ENCODE peak calls at places on chromosomes 3 and 15, in four cellular contexts. One of them, this sample, is unnamed.
A peak's percentile ranks its signal among the peaks of the same experiment; 100 is the strongest.

GRCh38 chr15:33322091-33322490 is 11.3 kb downstream of the RYR3 start:
- DNase-seq in endothelial cell of umbilical vein: no peak
- DNase-seq in fibroblast of lung: no peak
- DNase-seq in pancreas: no peak
- DNase-seq in this sample: no peak

GRCh38 chr3:188683032-188683491 is 488.7 kb upstream of the TPRG1 start:
- DNase-seq in endothelial cell of umbilical vein: no peak
- DNase-seq in fibroblast of lung: peak; percentile 100
- DNase-seq in pancreas: no peak
- DNase-seq in this sample: peak; percentile 66

GRCh38 chr15:97425596-97425995 is 534.9 kb upstream of the ARRDC4 start:
- DNase-seq in endothelial cell of umbilical vein: no peak
- DNase-seq in fibroblast of lung: no peak
- DNase-seq in pancreas: no peak
- DNase-seq in this sample: no peak

GRCh38 chr3:42503251-42503924 is 945 bp downstream of the VIPR1 start:
- DNase-seq in endothelial cell of umbilical vein: no peak
- DNase-seq in fibroblast of lung: no peak
- DNase-seq in pancreas: no peak
- DNase-seq in this sample: no peak

GRCh38 chr3:66363133-66363532 is 137.7 kb downstream of the LRIG1 start:
- DNase-seq in endothelial cell of umbilical vein: no peak
- DNase-seq in fibroblast of lung: peak; percentile 17
- DNase-seq in pancreas: no peak
- DNase-seq in this sample: no peak

GRCh38 chr15:96321422-96322391 is 8.8 kb upstream of the NR2F2 start:
- DNase-seq in endothelial cell of umbilical vein: peak; percentile 67
- DNase-seq in fibroblast of lung: peak; percentile 58
- DNase-seq in pancreas: no peak
- DNase-seq in this sample: peak; percentile 29

GRCh38 chr3:72338942-72339749 is 509.1 kb downstream of the SHQ1 start:
- DNase-seq in endothelial cell of umbilical vein: peak; percentile 80
- DNase-seq in fibroblast of lung: peak; percentile 98
- DNase-seq in pancreas: peak; percentile 50
- DNase-seq in this sample: peak; percentile 79

GRCh38 chr3:116056280-116056679 is 389.0 kb downstream of the LSAMP start:
- DNase-seq in endothelial cell of umbilical vein: no peak
- DNase-seq in fibroblast of lung: no peak
- DNase-seq in pancreas: no peak
- DNase-seq in this sample: no peak

GRCh38 chr3:10928961-10929471 is 63.5 kb upstream of the SLC6A1 start:
- DNase-seq in endothelial cell of umbilical vein: no peak
- DNase-seq in fibroblast of lung: no peak
- DNase-seq in pancreas: no peak
- DNase-seq in this sample: no peak

DNA sequence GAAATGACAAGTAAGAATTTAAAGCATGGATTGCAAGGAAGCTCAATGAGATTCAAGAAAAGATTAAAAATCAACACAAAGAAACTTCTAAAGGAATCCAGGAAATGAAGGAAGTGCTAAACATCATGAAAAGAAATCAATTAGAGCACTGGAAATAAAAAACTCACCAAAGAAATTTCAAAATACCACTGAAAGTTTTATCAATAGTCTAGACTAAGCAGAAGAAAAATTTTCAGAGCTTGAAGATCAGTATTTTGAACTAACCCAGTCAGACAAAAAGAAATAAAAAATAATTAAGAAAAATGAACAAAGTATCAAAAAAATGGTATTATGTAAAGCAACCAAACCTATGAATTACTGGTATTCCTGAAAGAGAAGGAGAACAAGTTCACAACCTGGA is 60.6 kb downstream of the FAM227B start:
- DNase-seq in endothelial cell of umbilical vein: no peak
- DNase-seq in fibroblast of lung: no peak
- DNase-seq in pancreas: no peak
- DNase-seq in this sample: no peak
- H3K9me3 ChIP-seq in endothelial cell of umbilical vein: no peaks in the 10 kb centered on the region
- H3K9me3 ChIP-seq in fibroblast of lung: no peaks in the 10 kb centered on the region
- H3K9me3 ChIP-seq in pancreas: no peaks in the 10 kb centered on the region
- H3K9me3 ChIP-seq in this sample: peaks cover 33% of the 10 kb centered on the region

GRCh38 chr15:89226359-89227221 is 5.2 kb upstream of the RLBP1 start:
- DNase-seq in endothelial cell of umbilical vein: no peak
- DNase-seq in fibroblast of lung: no peak
- DNase-seq in pancreas: peak; percentile 55
- DNase-seq in this sample: no peak

GRCh38 chr15:89225588-89225987 is 4.2 kb upstream of the RLBP1 start:
- DNase-seq in endothelial cell of umbilical vein: no peak
- DNase-seq in fibroblast of lung: no peak
- DNase-seq in pancreas: no peak
- DNase-seq in this sample: no peak

GRCh38 chr15:89231832-89232231 is 10.5 kb upstream of the RLBP1 start:
- DNase-seq in endothelial cell of umbilical vein: no peak
- DNase-seq in fibroblast of lung: no peak
- DNase-seq in pancreas: no peak
- DNase-seq in this sample: no peak

GRCh38 chr15:89227425-89227824 is 6.0 kb upstream of the RLBP1 start:
- DNase-seq in endothelial cell of umbilical vein: no peak
- DNase-seq in fibroblast of lung: no peak
- DNase-seq in pancreas: no peak
- DNase-seq in this sample: no peak

DNA sequence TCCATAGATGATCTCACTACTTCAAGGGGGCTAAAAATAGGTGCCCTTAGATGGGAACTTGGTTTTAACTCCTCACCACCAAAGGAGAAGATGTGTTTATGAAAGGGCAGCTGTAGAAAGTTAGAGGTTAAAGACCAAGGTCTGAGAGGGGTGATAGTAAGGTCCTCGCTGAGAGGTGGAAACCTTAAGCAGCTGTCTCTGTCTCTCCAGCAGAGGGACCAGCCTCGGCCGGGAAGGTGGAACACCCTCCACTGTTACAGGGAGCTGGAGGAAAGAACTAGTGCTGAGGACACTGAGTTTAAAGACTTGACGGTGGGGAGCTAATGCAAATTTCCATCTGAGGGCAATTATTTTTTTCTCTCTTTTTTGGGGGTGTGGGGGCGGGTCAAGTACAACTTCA is 8.9 kb upstream of the RLBP1 start:
- DNase-seq in endothelial cell of umbilical vein: no peak
- DNase-seq in fibroblast of lung: no peak
- DNase-seq in pancreas: no peak
- DNase-seq in this sample: no peak
- TF ChIP-seq CTCF in endothelial cell of umbilical vein: no peak
- TF ChIP-seq CTCF in fibroblast of lung: no peak
- TF ChIP-seq CTCF in pancreas: no peak
- TF ChIP-seq CTCF in this sample: no peak

DNA sequence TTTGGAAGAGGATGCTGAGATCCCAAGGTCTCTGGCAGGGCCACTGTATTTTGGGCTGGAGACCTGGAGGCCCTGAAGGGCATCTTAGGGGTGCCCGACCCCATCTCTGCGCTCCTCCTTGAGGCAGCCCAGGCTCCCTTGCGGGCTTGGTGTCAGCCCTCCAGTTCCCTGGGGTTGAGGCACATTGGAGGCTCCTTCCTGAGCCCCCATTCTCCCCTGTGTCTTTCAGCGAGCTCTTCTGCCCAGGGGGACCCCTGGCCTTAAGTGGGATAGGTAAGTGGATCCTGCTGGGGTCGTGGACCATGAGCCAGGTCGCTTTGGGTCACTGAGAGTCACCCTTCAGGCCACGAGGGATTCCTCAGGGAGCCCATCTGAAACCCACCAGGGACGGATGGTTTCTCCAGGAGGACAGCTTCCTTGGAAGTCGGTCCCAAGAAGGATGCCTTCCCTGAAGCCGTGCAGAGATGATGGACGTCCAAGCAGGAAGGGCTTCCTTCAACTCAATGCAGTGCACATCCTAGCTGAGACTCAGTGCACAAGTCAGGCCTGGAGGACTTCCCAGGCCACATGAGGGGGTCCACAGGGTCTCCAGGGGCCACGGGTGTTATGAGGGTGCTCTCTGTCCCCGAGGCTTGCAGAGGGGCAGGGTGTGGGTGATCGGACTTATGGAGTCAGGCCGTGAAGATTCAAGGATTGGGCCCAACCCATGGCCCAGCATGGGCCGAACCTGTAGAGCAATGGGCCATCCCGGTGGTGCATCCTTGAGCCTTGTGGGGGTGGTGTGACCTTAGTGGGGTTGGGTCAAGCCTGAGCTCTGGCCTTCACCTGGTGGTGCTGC is 224.3 kb downstream of the SNRPN start:
- DNase-seq in endothelial cell of umbilical vein: no peak
- DNase-seq in fibroblast of lung: no peak
- DNase-seq in pancreas: peak; percentile 9
- DNase-seq in this sample: peak; percentile 39
- H3K9me3 ChIP-seq in endothelial cell of umbilical vein: peaks cover 12% of the 10 kb centered on the region
- H3K9me3 ChIP-seq in fibroblast of lung: no peaks in the 10 kb centered on the region
- H3K9me3 ChIP-seq in pancreas: no peaks in the 10 kb centered on the region
- H3K9me3 ChIP-seq in this sample: peaks cover 11% of the 10 kb centered on the region

GRCh38 chr3:46848271-46849097 is 14.8 kb downstream of the MYL3 start:
- DNase-seq in endothelial cell of umbilical vein: peak; percentile 90
- DNase-seq in fibroblast of lung: peak; percentile 78
- DNase-seq in pancreas: no peak
- DNase-seq in this sample: peak; percentile 63
- TF ChIP-seq CTCF in endothelial cell of umbilical vein: peak; percentile 83
- TF ChIP-seq CTCF in fibroblast of lung: peak; percentile 43
- TF ChIP-seq CTCF in pancreas: no peak
- TF ChIP-seq CTCF in this sample: peak; percentile 38

DNA sequence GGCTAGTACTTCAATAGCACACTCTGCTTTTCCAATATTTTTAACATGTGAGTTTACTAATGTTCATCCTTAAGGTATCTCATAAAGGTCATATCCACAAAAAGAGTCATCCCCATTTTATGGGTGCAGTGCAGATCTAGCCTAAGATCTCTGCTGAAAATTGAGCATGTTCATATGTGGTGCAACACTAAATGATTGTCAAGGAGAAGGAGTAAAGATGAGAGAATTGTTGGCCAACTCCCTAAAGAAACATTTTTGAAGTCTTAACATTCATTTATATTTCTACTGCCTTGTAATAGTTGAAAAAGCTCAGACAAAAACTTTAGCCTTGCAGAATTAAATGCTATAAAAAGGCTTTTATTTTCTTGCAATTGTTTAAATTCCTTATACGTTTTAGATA is 1159.6 kb downstream of the TBL1XR1 start:
- DNase-seq in endothelial cell of umbilical vein: no peak
- DNase-seq in fibroblast of lung: peak; percentile 6
- DNase-seq in pancreas: no peak
- DNase-seq in this sample: no peak
- H3K9me3 ChIP-seq in endothelial cell of umbilical vein: no peaks in the 10 kb centered on the region
- H3K9me3 ChIP-seq in fibroblast of lung: no peaks in the 10 kb centered on the region
- H3K9me3 ChIP-seq in pancreas: no peaks in the 10 kb centered on the region
- H3K9me3 ChIP-seq in this sample: no peaks in the 10 kb centered on the region

GRCh38 chr3:46693897-46694235 is 387 bp upstream of the ALS2CL start:
- DNase-seq in endothelial cell of umbilical vein: peak; percentile 16
- DNase-seq in fibroblast of lung: peak; percentile 11
- DNase-seq in pancreas: no peak
- DNase-seq in this sample: no peak

GRCh38 chr3:46693038-46693896 is at the start of gene ALS2CL:
- DNase-seq in endothelial cell of umbilical vein: peak; percentile 51
- DNase-seq in fibroblast of lung: peak; percentile 6
- DNase-seq in pancreas: peak; percentile 81
- DNase-seq in this sample: peak; percentile 65

GRCh38 chr3:46694520-46694919 is 1.0 kb upstream of the ALS2CL start:
- DNase-seq in endothelial cell of umbilical vein: no peak
- DNase-seq in fibroblast of lung: no peak
- DNase-seq in pancreas: no peak
- DNase-seq in this sample: no peak

GRCh38 chr3:46695962-46696922 is 2.8 kb upstream of the ALS2CL start:
- DNase-seq in endothelial cell of umbilical vein: no peak
- DNase-seq in fibroblast of lung: peak; percentile 16
- DNase-seq in pancreas: no peak
- DNase-seq in this sample: peak; percentile 65

DNA sequence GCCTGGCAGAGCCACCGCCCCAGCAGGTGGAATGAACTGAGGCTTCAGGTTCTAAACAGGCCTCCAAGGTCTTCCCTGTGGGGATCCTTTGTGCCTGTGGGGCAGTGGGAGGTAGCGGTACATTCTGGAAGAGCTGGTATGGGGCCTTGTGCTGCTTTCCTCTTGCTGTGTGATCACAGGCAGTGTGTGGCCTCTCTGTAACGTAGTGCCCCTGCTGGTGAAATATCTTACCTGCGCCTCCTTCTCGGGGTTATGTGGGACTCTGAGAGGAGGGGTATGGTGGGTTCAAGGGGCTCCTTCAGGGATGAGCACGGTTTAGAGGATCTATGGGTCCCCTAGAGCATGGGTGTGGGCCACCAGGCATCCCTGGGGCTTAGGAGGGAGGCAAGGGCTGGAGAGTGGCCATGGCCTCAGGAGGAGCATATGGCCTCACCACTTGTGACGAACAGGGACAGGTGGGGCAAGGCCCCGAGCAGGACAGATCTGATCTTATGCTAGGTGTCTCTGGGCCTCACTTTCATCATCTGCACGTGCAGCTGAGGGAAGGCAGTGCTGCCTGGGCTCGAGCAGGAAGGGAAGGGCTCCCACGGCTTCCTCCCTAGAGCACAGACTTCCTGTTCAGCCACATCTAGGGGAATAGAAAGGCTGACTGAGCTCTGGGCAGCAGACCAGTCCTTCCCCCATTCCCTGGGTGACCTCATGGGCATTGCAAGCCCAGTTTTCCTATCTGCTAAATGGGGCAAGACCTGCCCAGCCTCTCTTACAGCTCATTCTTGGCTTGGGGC is 1.9 kb upstream of the ALS2CL start:
- DNase-seq in endothelial cell of umbilical vein: peak; percentile 86
- DNase-seq in fibroblast of lung: no peak
- DNase-seq in pancreas: no peak
- DNase-seq in this sample: peak; percentile 80
- TF ChIP-seq CTCF in endothelial cell of umbilical vein: peak; percentile 26
- TF ChIP-seq CTCF in fibroblast of lung: no peak
- TF ChIP-seq CTCF in pancreas: peak; percentile 10
- TF ChIP-seq CTCF in this sample: peak; percentile 20

DNA sequence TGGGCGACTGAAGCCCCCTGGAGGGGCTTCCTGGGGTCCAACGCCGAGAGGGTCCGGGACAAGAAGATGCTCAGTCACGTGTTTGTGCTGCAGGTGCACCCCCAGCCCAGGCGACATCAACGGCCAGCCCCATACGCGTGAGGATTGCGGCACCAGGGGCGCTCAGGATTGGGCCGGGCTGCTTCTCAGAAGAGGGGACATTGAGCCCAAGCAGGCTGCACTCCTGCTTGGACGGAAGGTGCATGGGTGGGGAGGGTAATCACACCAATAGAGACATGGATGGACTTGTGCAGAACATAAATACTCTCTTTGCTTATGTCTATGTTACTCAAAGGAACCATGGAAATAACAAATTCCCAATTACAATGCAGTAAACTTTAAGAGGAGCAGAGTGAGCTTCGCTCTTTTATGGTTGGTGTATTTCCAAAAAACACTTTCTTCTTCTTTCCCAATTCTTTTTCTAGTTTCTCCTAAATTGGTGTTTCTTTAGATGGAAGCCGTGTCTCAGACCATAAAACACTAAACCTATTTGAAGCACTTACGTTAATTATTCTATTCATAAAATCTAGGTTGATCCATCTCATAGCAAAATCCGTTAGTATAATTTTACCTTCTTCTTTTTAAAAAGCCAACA is 182.7 kb downstream of the GOLGA6L6 start:
- DNase-seq in endothelial cell of umbilical vein: no peak
- DNase-seq in fibroblast of lung: no peak
- DNase-seq in pancreas: no peak
- DNase-seq in this sample: no peak
- H3K9me3 ChIP-seq in endothelial cell of umbilical vein: peaks cover 36% of the 10 kb centered on the region
- H3K9me3 ChIP-seq in fibroblast of lung: peaks cover 7% of the 10 kb centered on the region
- H3K9me3 ChIP-seq in pancreas: no peaks in the 10 kb centered on the region
- H3K9me3 ChIP-seq in this sample: no peaks in the 10 kb centered on the region

This sample was measured in psoas muscle.